ENCODE peak calls at places on chromosomes 5 and 9, in eight cellular contexts. U is epithelial cell of esophagus; B is fibroblast of pulmonary artery; H is anterior cingulate cortex; V is NCI-H1436; N is ELR; A is activated T-helper 1 cell treated with anti-CD3 and anti-CD28 coated beads, Interleukin-2, amount 50 U/mL, for 16 hours; T is mucosa of gallbladder. G is an unnamed sample.

GRCh38 chr5:116256717-116257116 is 171.9 kb downstream of the COMMD10 start:
- DNase-seq in U (no peak), B (no peak), H (no peak), V (no peak), N (no peak), A (no peak), T (no peak), G (no peak)

GRCh38 chr5:179151521-179152118 is 91.4 kb downstream of the ZNF354C start:
- DNase-seq in U (no peak), B (no peak), H (no peak), V (no peak), N (no peak), A (no peak), T (no peak), G (no peak)

GRCh38 chr5:40481226-40481625 is 198.5 kb upstream of the PTGER4 start:
- DNase-seq in U (peak; percentile 80), B (no peak), H (no peak), V (no peak), N (peak; percentile 89), A (no peak), T (no peak), G (no peak)

GRCh38 chr5:103333376-103333775 is 74.8 kb downstream of the MACIR start:
- DNase-seq in U (no peak), B (no peak), H (no peak), V (no peak), N (no peak), A (no peak), T (no peak), G (no peak)

GRCh38 chr9:24118170-24118569 is 292.1 kb upstream of the ELAVL2 start:
- DNase-seq in U (peak; percentile 1), B (no peak), H (no peak), V (no peak), N (no peak), A (no peak), T (no peak), G (no peak)

GRCh38 chr5:156947933-156948332 is 15.1 kb downstream of the TIMD4 start:
- DNase-seq in U (no peak), B (no peak), H (no peak), V (no peak), N (no peak), A (no peak), T (no peak), G (no peak)

GRCh38 chr5:82023530-82024095 is 51.8 kb downstream of the ATG10 start:
- DNase-seq in U (no peak), B (no peak), H (no peak), V (no peak), N (no peak), A (no peak), T (no peak), G (no peak)

GRCh38 chr5:360277-361027 is 38.9 kb downstream of the AHRR start:
- DNase-seq in U (no peak), B (no peak), H (no peak), V (no peak), N (no peak), A (no peak), T (peak; percentile 8), G (no peak)

GRCh38 chr9:94175669-94176068 is 83.4 kb upstream of the ZNF169 start:
- DNase-seq in U (no peak), B (peak; percentile 56), H (no peak), V (no peak), N (no peak), A (no peak), T (no peak), G (no peak)

GRCh38 chr5:171630047-171630669 is 155.5 kb upstream of the SMIM23 start:
- DNase-seq in U (peak; percentile 66), B (peak; percentile 46), H (no peak), V (no peak), N (peak; percentile 82), A (no peak), T (no peak), G (peak; percentile 30)

GRCh38 chr5:112012112-112012511 is 255.1 kb upstream of the NREP start:
- DNase-seq in U (no peak), B (peak; percentile 69), H (no peak), V (no peak), N (peak; percentile 18), A (no peak), T (peak; percentile 18), G (no peak)

GRCh38 chr5:171342362-171343111 is 33.5 kb downstream of the TLX3 start:
- DNase-seq in U (peak; percentile 66), B (peak; percentile 80), H (no peak), V (peak; percentile 8), N (peak; percentile 75), A (no peak), T (peak; percentile 38), G (peak; percentile 12)

GRCh38 chr9:89413963-89414638 is 83.8 kb downstream of the SEMA4D start:
- DNase-seq in U (no peak), B (no peak), H (no peak), V (no peak), N (no peak), A (no peak), T (no peak), G (no peak)

GRCh38 chr9:98345011-98345410 is 89.6 kb upstream of the TBC1D2 start:
- DNase-seq in U (no peak), B (no peak), H (no peak), V (no peak), N (no peak), A (no peak), T (no peak), G (no peak)

GRCh38 chr5:75510417-75510835 is 1.0 kb downstream of the CERT1 start:
- DNase-seq in U (peak; percentile 43), B (peak; percentile 43), H (peak; percentile 42), V (no peak), N (peak; percentile 63), A (no peak), T (no peak), G (peak; percentile 43)

GRCh38 chr9:16824545-16825041 is 45.9 kb downstream of the BNC2 start:
- DNase-seq in U (peak; percentile 86), B (peak; percentile 59), H (no peak), V (peak; percentile 36), N (peak; percentile 32), A (no peak), T (no peak), G (no peak)

GRCh38 chr5:137791387-137791786 is 37.2 kb upstream of the HNRNPA0 start:
- DNase-seq in U (no peak), B (no peak), H (no peak), V (no peak), N (no peak), A (no peak), T (no peak), G (no peak)

GRCh38 chr5:151720195-151720594 is 33.5 kb upstream of the SPARC start:
- DNase-seq in U (no peak), B (no peak), H (no peak), V (no peak), N (no peak), A (no peak), T (no peak), G (no peak)

GRCh38 chr9:135156525-135157510 is 69.3 kb downstream of the OLFM1 start:
- DNase-seq in U (peak; percentile 4), B (peak; percentile 54), H (no peak), V (no peak), N (peak; percentile 12), A (no peak), T (peak; percentile 62), G (peak; percentile 14)

GRCh38 chr5:56060276-56061110 is 65.7 kb upstream of the IL6ST start:
- DNase-seq in U (no peak), B (no peak), H (no peak), V (no peak), N (no peak), A (no peak), T (no peak), G (no peak)

GRCh38 chr5:69075522-69076169 is 18.2 kb upstream of the SLC30A5 start:
- DNase-seq in U (no peak), B (no peak), H (no peak), V (no peak), N (no peak), A (no peak), T (no peak), G (peak; percentile 19)

GRCh38 chr9:27151693-27152397 is 42.8 kb downstream of the TEK start:
- DNase-seq in U (peak; percentile 82), B (peak; percentile 82), H (no peak), V (no peak), N (peak; percentile 21), A (no peak), T (no peak), G (no peak)

GRCh38 chr5:148909766-148910165 is 83.4 kb downstream of the ADRB2 start:
- DNase-seq in U (peak; percentile 81), B (no peak), H (no peak), V (no peak), N (peak; percentile 31), A (no peak), T (no peak), G (peak; percentile 23)

GRCh38 chr5:172748341-172748843 is 22.6 kb downstream of the DUSP1 start:
- DNase-seq in U (no peak), B (peak; percentile 90), H (no peak), V (no peak), N (no peak), A (no peak), T (peak; percentile 68), G (no peak)

GRCh38 chr5:52915176-52915875 is 73.8 kb upstream of the ITGA2 start:
- DNase-seq in U (peak; percentile 80), B (peak; percentile 87), H (peak; percentile 18), V (peak; percentile 62), N (peak; percentile 78), A (peak; percentile 7), T (peak; percentile 59), G (peak; percentile 37)

GRCh38 chr9:15966471-15966870 is 413.6 kb downstream of the CCDC171 start:
- DNase-seq in U (no peak), B (no peak), H (no peak), V (no peak), N (no peak), A (no peak), T (no peak), G (no peak)

GRCh38 chr9:106921341-106921899 is 58.5 kb downstream of the ZNF462 start:
- DNase-seq in U (peak; percentile 11), B (peak; percentile 83), H (peak; percentile 61), V (peak; percentile 73), N (no peak), A (no peak), T (peak; percentile 67), G (peak; percentile 32)

GRCh38 chr5:94467560-94468504 is 150.6 kb downstream of the KIAA0825 start:
- DNase-seq in U (no peak), B (no peak), H (no peak), V (peak; percentile 32), N (no peak), A (no peak), T (no peak), G (no peak)

GRCh38 chr5:177426566-177427210 is at the start of gene GRK6:
- DNase-seq in U (peak; percentile 46), B (no peak), H (peak; percentile 63), V (no peak), N (peak; percentile 60), A (peak; percentile 43), T (peak; percentile 36), G (peak; percentile 78)

GRCh38 chr5:33491941-33492340 is 51.2 kb downstream of the TARS1 start:
- DNase-seq in U (no peak), B (no peak), H (no peak), V (no peak), N (no peak), A (no peak), T (no peak), G (no peak)

GRCh38 chr9:130450344-130451003 is 5.7 kb downstream of the ASS1 start:
- DNase-seq in U (no peak), B (no peak), H (no peak), V (no peak), N (no peak), A (no peak), T (peak; percentile 89), G (peak; percentile 79)

GRCh38 chr9:124615100-124615742 is 108.0 kb upstream of the NR5A1 start:
- DNase-seq in U (no peak), B (no peak), H (no peak), V (no peak), N (no peak), A (no peak), T (no peak), G (no peak)

GRCh38 chr5:151577566-151577965 is 13.6 kb downstream of the FAT2 start:
- DNase-seq in U (no peak), B (no peak), H (no peak), V (no peak), N (no peak), A (no peak), T (no peak), G (no peak)

GRCh38 chr5:112385566-112385965 is 33.5 kb downstream of the EPB41L4A start:
- DNase-seq in U (no peak), B (no peak), H (no peak), V (no peak), N (no peak), A (no peak), T (no peak), G (no peak)